ENCODE peak calls at places on chromosomes 2 and 18, in five cellular contexts. One of them, this sample, is unnamed.

GRCh38 chr2:168974370-168974769 is 56.8 kb downstream of the ABCB11 start:
- DNase-seq in IMR-90: no peak
- DNase-seq in heart left ventricle: no peak
- DNase-seq in AG04449: no peak
- DNase-seq in AG10803: no peak
- DNase-seq in this sample: no peak

GRCh38 chr2:66446924-66447323 is 12.0 kb downstream of the MEIS1 start:
- DNase-seq in IMR-90: no peak
- DNase-seq in heart left ventricle: no peak
- DNase-seq in AG04449: no peak
- DNase-seq in AG10803: peak
- DNase-seq in this sample: peak

GRCh38 chr2:231364961-231365810 is 30.3 kb upstream of the B3GNT7 start:
- DNase-seq in IMR-90: peak
- DNase-seq in heart left ventricle: no peak
- DNase-seq in AG04449: peak
- DNase-seq in AG10803: peak
- DNase-seq in this sample: peak

GRCh38 chr2:148730085-148730484 is 85.5 kb downstream of the EPC2 start:
- DNase-seq in IMR-90: peak
- DNase-seq in heart left ventricle: no peak
- DNase-seq in AG04449: no peak
- DNase-seq in AG10803: no peak
- DNase-seq in this sample: peak

GRCh38 chr2:238728322-238729260 is 119.3 kb upstream of the TWIST2 start:
- DNase-seq in IMR-90: peak
- DNase-seq in heart left ventricle: no peak
- DNase-seq in AG04449: peak
- DNase-seq in AG10803: peak
- DNase-seq in this sample: peak

GRCh38 chr2:128727914-128728313 is 409.2 kb upstream of the HS6ST1 start:
- DNase-seq in IMR-90: peak
- DNase-seq in heart left ventricle: no peak
- DNase-seq in AG04449: peak
- DNase-seq in AG10803: peak
- DNase-seq in this sample: peak

GRCh38 chr2:64906853-64907536 is 82.2 kb upstream of the SLC1A4 start:
- DNase-seq in IMR-90: no peak
- DNase-seq in heart left ventricle: no peak
- DNase-seq in AG04449: no peak
- DNase-seq in AG10803: no peak
- DNase-seq in this sample: no peak

GRCh38 chr2:8115451-8115850 is 566.4 kb upstream of the ID2 start:
- DNase-seq in IMR-90: no peak
- DNase-seq in heart left ventricle: no peak
- DNase-seq in AG04449: no peak
- DNase-seq in AG10803: no peak
- DNase-seq in this sample: no peak

GRCh38 chr2:126889501-126890135 is 9.1 kb upstream of the TEX51 start:
- DNase-seq in IMR-90: no peak
- DNase-seq in heart left ventricle: no peak
- DNase-seq in AG04449: no peak
- DNase-seq in AG10803: no peak
- DNase-seq in this sample: no peak

GRCh38 chr2:128489580-128490273 is 171.1 kb upstream of the HS6ST1 start:
- DNase-seq in IMR-90: no peak
- DNase-seq in heart left ventricle: no peak
- DNase-seq in AG04449: no peak
- DNase-seq in AG10803: no peak
- DNase-seq in this sample: no peak

GRCh38 chr2:175834472-175834871 is 167.6 kb downstream of the LNPK start:
- DNase-seq in IMR-90: no peak
- DNase-seq in heart left ventricle: no peak
- DNase-seq in AG04449: no peak
- DNase-seq in AG10803: no peak
- DNase-seq in this sample: no peak

GRCh38 chr2:36710858-36711520 is 14.5 kb downstream of the VIT start:
- DNase-seq in IMR-90: no peak
- DNase-seq in heart left ventricle: no peak
- DNase-seq in AG04449: no peak
- DNase-seq in AG10803: no peak
- DNase-seq in this sample: no peak

GRCh38 chr2:228543117-228543516 is 361.6 kb upstream of the SPHKAP start:
- DNase-seq in IMR-90: no peak
- DNase-seq in heart left ventricle: no peak
- DNase-seq in AG04449: no peak
- DNase-seq in AG10803: no peak
- DNase-seq in this sample: no peak

GRCh38 chr2:134717706-134718094 is 1.1 kb downstream of the TMEM163 start:
- DNase-seq in IMR-90: no peak
- DNase-seq in heart left ventricle: no peak
- DNase-seq in AG04449: no peak
- DNase-seq in AG10803: no peak
- DNase-seq in this sample: no peak

GRCh38 chr2:134716716-134717585 is 1.8 kb downstream of the TMEM163 start:
- DNase-seq in IMR-90: no peak
- DNase-seq in heart left ventricle: no peak
- DNase-seq in AG04449: no peak
- DNase-seq in AG10803: no peak
- DNase-seq in this sample: no peak

GRCh38 chr2:134721596-134721995 is 2.8 kb upstream of the TMEM163 start:
- DNase-seq in IMR-90: no peak
- DNase-seq in heart left ventricle: no peak
- DNase-seq in AG04449: no peak
- DNase-seq in AG10803: no peak
- DNase-seq in this sample: no peak

GRCh38 chr2:134718095-134718955 is 475 bp downstream of the TMEM163 start:
- DNase-seq in IMR-90: no peak
- DNase-seq in heart left ventricle: no peak
- DNase-seq in AG04449: no peak
- DNase-seq in AG10803: no peak
- DNase-seq in this sample: no peak

GRCh38 chr2:134718956-134719814 is at the start of gene TMEM163:
- DNase-seq in IMR-90: no peak
- DNase-seq in heart left ventricle: no peak
- DNase-seq in AG04449: no peak
- DNase-seq in AG10803: no peak
- DNase-seq in this sample: no peak
- H3K4me3 ChIP-seq in IMR-90: no peak
- H3K4me3 ChIP-seq in heart left ventricle: peak
- H3K4me3 ChIP-seq in AG04449: no peak
- H3K4me3 ChIP-seq in AG10803: no peak
- H3K4me3 ChIP-seq in this sample: peak

DNA sequence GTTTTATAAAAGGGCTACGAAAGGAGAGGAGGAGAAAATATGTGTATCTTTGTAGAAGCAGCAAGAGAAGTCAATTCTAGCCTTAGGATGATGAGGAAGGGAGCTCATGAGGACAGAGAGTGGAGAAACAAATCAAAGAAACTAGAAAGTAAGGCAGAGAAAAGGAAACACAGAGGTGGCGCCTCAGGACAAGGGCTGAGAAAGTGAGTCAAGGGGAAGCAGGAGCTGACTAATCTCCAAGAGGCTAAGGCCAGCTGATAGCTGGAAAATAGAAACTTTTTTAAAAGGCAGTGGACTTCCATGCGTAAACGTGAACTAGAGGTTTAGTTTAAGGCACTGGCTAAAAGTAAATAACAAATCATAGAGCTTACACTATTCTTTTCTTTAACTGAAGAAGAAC is 173.3 kb downstream of the ANKRD44 start:
- DNase-seq in IMR-90: peak
- DNase-seq in heart left ventricle: no peak
- DNase-seq in AG04449: no peak
- DNase-seq in AG10803: peak
- DNase-seq in this sample: no peak
- TF ChIP-seq CTCF in IMR-90: no peak
- TF ChIP-seq CTCF in heart left ventricle: no peak
- TF ChIP-seq CTCF in AG04449: no peak
- TF ChIP-seq CTCF in AG10803: no peak
- TF ChIP-seq CTCF in this sample: no peak

DNA sequence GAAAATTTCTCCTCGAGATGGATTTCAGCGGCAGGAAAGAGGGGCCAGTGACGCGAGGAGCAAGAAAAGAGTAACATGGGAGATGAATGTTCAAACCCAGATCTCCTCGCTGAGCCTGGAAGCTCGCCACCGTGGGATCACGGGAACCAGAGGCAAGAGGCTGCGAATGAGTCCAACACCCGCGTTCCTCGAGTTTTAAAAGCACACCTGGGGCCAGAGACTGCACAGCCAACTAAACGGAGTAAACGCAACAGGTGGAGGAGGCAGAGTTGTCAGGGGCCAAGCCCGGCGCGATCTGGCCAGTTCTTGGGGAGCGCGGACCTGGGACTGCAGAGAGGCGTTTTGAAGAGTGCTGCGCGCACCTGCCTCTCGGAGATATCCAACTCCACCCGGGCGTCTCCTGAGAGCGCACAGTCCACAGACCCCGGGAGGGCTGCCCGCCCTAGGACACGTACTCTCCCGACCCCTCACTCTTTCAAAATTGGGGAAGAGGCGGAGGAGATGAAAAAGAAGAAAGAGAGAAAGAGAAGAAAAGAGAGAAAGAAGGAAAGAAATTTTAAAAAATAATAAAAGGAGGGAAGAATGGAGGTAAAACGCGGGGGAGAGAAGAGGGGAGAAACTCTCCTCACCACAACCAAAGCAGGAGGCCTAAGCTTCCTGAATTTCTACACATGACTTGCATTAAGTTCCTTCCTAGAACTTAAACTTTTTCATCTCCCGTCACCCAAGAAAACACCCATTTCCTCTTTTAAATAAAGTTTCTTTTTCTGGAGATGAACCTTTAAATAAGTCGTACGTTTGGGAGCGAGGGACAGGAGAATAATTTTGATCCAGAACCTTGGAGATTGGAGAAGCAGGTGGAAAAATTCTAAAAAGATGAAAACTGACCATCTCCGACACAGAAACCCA is 5.3 kb upstream of the PAX3 start:
- DNase-seq in IMR-90: no peak
- DNase-seq in heart left ventricle: no peak
- DNase-seq in AG04449: no peak
- DNase-seq in AG10803: no peak
- DNase-seq in this sample: no peak
- H3K4me3 ChIP-seq in IMR-90: no peak
- H3K4me3 ChIP-seq in heart left ventricle: no peak
- H3K4me3 ChIP-seq in AG04449: no peak
- H3K4me3 ChIP-seq in AG10803: no peak
- H3K4me3 ChIP-seq in this sample: no peak

GRCh38 chr18:32469190-32469611 is 1.5 kb downstream of the GAREM1 start:
- DNase-seq in IMR-90: peak
- DNase-seq in heart left ventricle: peak
- DNase-seq in AG04449: no peak
- DNase-seq in AG10803: peak
- DNase-seq in this sample: no peak
- TF ChIP-seq CTCF in IMR-90: no peak
- TF ChIP-seq CTCF in heart left ventricle: peak
- TF ChIP-seq CTCF in AG04449: no peak
- TF ChIP-seq CTCF in AG10803: no peak
- TF ChIP-seq CTCF in this sample: no peak

DNA sequence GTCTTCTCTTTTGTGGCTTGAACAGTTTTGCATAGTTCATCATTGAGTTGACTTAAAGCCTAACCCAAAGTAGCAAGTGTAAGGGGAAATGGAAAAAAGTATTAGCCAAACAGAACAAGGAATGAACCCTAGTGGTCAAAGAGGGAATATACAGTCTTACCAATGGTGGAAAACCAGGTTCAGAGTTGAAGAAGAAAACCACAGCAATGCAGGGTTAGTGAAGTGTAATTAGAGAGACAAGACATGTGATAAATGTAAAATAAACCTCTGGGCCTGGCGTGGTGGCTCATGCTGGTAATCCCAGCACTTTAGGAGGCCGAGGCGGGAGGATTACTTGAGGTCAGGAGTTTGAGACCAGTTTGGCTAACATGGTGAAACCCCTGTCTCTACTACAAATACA is 2.4 kb downstream of the TTN start:
- DNase-seq in IMR-90: peak
- DNase-seq in heart left ventricle: no peak
- DNase-seq in AG04449: no peak
- DNase-seq in AG10803: peak
- DNase-seq in this sample: peak
- H3K4me3 ChIP-seq in IMR-90: no peak
- H3K4me3 ChIP-seq in heart left ventricle: peak
- H3K4me3 ChIP-seq in AG04449: no peak
- H3K4me3 ChIP-seq in AG10803: no peak
- H3K4me3 ChIP-seq in this sample: no peak